ENCODE peak calls at places on chromosomes 3 and 15, in ten cellular contexts. S is cardiac muscle cell, D is OCI-LY7, K is WTC11, F is heart left ventricle, E is foreskin fibroblast, H is suprapubic skin, R is GM20000, O is astrocyte, P is psoas muscle. Z is an unnamed sample.

GRCh38 chr15:77418341-77419049 is 1.4 kb downstream of the PEAK1 start:
- DNase-seq in H (no peak), K (no peak), S (peak; percentile 35), P (no peak), R (no peak), O (peak; percentile 42), D (no peak), E (peak; percentile 30), F (no peak), Z (no peak)

GRCh38 chr3:4504340-4505261 is 11.5 kb downstream of the ITPR1 start:
- DNase-seq in P (no peak), K (no peak), F (no peak), S (peak; percentile 30), R (no peak), H (no peak), E (no peak), O (no peak), D (peak; percentile 59), Z (no peak)

GRCh38 chr3:134364061-134364935 is 9.9 kb downstream of the AMOTL2 start:
- DNase-seq in D (no peak), E (peak; percentile 97), F (peak; percentile 94), S (peak; percentile 99), P (peak; percentile 98), R (peak; percentile 47), O (peak; percentile 93), H (peak; percentile 96), K (peak; percentile 96), Z (peak; percentile 90)

GRCh38 chr3:126456766-126457388 is 18.8 kb downstream of the ZXDC start:
- DNase-seq in D (no peak), H (peak; percentile 54), E (no peak), P (peak; percentile 38), R (no peak), O (no peak), K (peak; percentile 5), S (no peak), F (no peak), Z (no peak)

GRCh38 chr15:60720493-60721231 is 241.7 kb upstream of the ICE2 start:
- DNase-seq in D (no peak), S (no peak), O (no peak), E (no peak), K (no peak), H (no peak), F (no peak), R (peak; percentile 27), P (no peak), Z (no peak)

GRCh38 chr3:142237891-142238290 is 12.5 kb upstream of the GK5 start:
- DNase-seq in P (no peak), R (no peak), S (no peak), O (no peak), H (no peak), K (no peak), E (no peak), F (no peak), D (no peak), Z (no peak)

GRCh38 chr3:143119974-143120715 is 574 bp downstream of the CHST2 start:
- DNase-seq in H (peak; percentile 81), R (peak; percentile 63), K (peak; percentile 57), P (peak; percentile 49), S (peak; percentile 10), D (peak; percentile 21), E (no peak), F (peak; percentile 29), O (no peak), Z (peak; percentile 72)

GRCh38 chr3:9915252-9916141 is 1.4 kb upstream of the IL17RC start:
- DNase-seq in H (peak; percentile 88), E (peak; percentile 62), P (peak; percentile 85), O (peak; percentile 41), F (peak; percentile 78), S (peak; percentile 71), R (peak; percentile 63), D (no peak), K (peak; percentile 68), Z (peak; percentile 81)

GRCh38 chr15:77024273-77025065 is 29.5 kb downstream of the PSTPIP1 start:
- DNase-seq in O (no peak), E (peak; percentile 25), S (peak; percentile 59), R (peak; percentile 86), F (peak; percentile 69), P (peak; percentile 83), K (peak; percentile 86), H (peak; percentile 76), D (peak; percentile 71), Z (peak; percentile 86)

GRCh38 chr3:145951431-145951830 is 209.6 kb downstream of the PLOD2 start:
- DNase-seq in D (no peak), F (no peak), E (no peak), H (no peak), O (peak; percentile 82), R (no peak), K (no peak), P (no peak), S (peak; percentile 4), Z (no peak)
- TF ChIP-seq CTCF in D (no peak), F (no peak), E (no peak), H (no peak), O (no peak), R (no peak), K (no peak), P (no peak), S (no peak), Z (no peak)

GRCh38 chr15:68278345-68279217 is 1.0 kb downstream of the FEM1B start:
- DNase-seq in F (no peak), S (peak; percentile 24), P (no peak), R (no peak), K (peak; percentile 74), H (no peak), D (peak; percentile 29), E (no peak), O (peak; percentile 60), Z (peak; percentile 84)
- TF ChIP-seq CTCF in F (peak; percentile 28), S (peak; percentile 39), P (no peak), R (peak; percentile 20), K (no peak), H (no peak), D (peak; percentile 61), E (peak; percentile 22), O (no peak), Z (peak; percentile 13)

GRCh38 chr3:160577551-160578195 is 12.3 kb upstream of the KPNA4 start:
- DNase-seq in F (no peak), K (no peak), S (peak; percentile 36), H (no peak), R (no peak), E (peak; percentile 18), O (peak; percentile 45), D (no peak), P (no peak), Z (no peak)
- TF ChIP-seq CTCF in F (peak; percentile 39), K (no peak), S (peak; percentile 10), H (no peak), R (no peak), E (no peak), O (peak; percentile 32), D (peak; percentile 18), P (no peak), Z (no peak)

DNA sequence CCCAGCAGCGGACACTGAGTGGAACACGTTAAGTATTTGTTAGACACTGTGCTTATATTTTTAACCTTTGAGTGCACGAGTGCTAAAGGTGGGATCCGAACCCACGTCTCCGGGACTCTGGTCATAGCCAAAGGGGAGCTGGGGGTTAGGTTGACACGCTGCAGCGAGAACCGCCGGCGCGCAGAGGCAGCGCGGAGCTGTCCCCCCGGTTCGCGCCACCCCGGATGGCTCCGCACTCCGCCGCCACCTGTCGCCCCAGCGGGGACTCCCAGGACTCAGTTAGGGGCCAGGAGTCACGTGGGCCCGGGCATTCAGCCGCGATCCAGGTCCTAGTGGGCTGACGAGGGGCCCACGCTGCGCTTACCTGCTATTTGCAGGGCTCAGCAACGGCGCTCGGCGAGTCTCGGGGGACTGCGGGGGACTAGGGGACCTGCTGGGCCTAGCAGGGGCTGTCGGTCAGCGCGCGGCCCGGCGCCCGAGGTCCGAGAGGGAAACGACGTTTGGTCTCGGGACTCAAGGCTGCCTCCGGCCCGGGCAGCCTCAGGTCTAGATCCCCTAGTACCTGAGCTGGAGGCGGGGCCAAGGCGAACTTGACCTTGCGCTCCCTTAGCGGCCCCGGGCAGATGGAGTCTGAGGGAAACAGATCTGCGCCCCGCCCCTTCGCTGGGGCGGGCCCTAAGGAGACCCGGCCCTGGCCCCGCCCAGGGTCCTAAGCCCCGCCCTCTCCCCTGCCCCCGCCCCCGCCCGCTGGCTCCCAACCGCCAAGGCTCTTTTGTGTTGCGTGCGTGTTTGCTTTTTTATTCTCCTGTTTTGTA is at the start of gene NMNAT3:
- DNase-seq in F (peak; percentile 88), H (peak; percentile 89), R (peak; percentile 87), S (peak; percentile 67), K (peak; percentile 95), O (peak; percentile 25), D (peak; percentile 57), P (peak; percentile 90), E (peak; percentile 16), Z (peak; percentile 84)
- TF ChIP-seq CTCF in F (no peak), H (no peak), R (no peak), S (no peak), K (no peak), O (no peak), D (no peak), P (no peak), E (no peak), Z (no peak)

DNA sequence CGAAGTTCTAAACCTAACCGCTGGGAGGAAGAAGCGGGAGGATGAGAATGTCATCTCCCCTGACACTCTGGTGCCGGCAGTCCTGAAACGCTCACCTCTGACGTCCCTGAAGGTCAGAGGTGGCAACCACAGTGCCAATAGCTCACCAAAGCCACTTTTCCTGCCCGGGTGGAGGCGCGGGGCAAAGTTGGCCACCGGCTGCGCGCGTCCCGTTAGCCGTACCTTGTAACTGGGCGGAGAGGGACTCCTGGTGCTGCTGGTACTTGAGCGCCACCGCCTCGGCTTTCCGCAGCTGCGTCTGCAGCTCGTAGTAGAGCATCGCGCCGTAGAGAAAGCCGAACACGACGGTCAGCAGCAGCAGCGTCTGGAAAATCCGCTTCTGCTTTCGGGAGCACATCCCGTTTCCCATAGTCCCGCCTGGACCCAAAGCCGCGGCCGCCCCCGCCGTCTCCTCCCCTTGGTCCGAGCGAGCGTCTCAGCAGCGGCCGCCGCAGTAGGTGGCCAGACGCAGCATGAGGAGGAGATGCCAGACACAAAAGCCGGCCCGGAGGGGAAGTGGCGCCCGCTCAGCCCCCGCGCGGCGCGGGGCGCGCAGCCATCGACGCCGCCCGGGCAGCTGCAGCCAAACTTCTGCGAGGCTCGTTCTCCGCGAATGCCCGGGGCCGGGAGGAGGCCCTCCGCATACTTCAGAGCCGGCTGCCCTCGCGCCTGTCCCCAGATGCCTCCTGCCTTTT is 680 bp downstream of the GOLIM4 start:
- DNase-seq in S (peak; percentile 69), D (peak; percentile 89), K (peak; percentile 66), O (peak; percentile 52), P (peak; percentile 72), F (peak; percentile 79), E (peak; percentile 79), H (peak; percentile 85), R (peak; percentile 73), Z (peak; percentile 69)
- TF ChIP-seq CTCF in S (peak; percentile 25), D (peak; percentile 50), K (no peak), O (peak; percentile 11), P (peak; percentile 41), F (peak; percentile 20), E (no peak), H (no peak), R (no peak), Z (peak; percentile 66)

DNA sequence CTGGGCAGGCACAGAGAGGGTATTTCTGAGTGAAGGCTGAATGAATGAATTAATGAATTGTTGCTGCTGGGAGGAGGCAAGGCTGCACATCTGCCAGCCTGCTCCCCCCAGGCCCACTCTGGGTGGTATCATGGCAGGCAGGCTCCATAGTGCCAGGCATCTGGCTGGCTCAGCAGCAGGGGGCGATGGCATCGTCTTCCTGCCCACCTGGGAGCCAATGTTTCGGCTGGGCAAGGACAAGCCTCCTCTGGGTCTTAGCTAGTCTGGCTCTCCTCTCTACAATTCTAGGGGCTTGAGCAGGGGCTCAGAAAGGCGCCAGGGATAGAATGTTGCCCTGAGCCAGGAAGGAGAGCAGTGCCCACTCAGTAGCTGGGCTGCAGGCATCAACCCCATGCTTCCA is 1.7 kb upstream of the TLR9 start:
- DNase-seq in D (no peak), O (no peak), P (peak; percentile 30), E (no peak), S (no peak), K (no peak), F (no peak), R (no peak), H (no peak), Z (no peak)
- TF ChIP-seq CTCF in D (peak; percentile 45), O (no peak), P (no peak), E (no peak), S (no peak), K (no peak), F (no peak), R (no peak), H (no peak), Z (no peak)

Z was measured in type B pancreatic cell.